ENCODE peak calls at places on chromosomes 4 and X, in five cellular contexts. W, Z, D, K and T are unnamed samples.

GRCh38 chrX:153446950-153447580 is 1.2 kb upstream of the TREX2 start:
- DNase-seq in K (no peak), W (peak; percentile 57), Z (no peak), D (no peak), T (no peak)

GRCh38 chr4:145230726-145231125 is 50.3 kb upstream of the OTUD4 start:
- DNase-seq in K (no peak), D (no peak), Z (no peak), W (no peak), T (no peak)

GRCh38 chrX:15173411-15173810 is 96.5 kb downstream of the ASB9 start:
- DNase-seq in W (no peak), K (no peak), D (no peak), Z (no peak), T (no peak)

GRCh38 chr4:40185830-40186664 is 10.8 kb upstream of the RHOH start:
- DNase-seq in K (no peak), W (no peak), D (no peak), Z (no peak), T (no peak)

GRCh38 chrX:1336331-1337143 is at the start of gene IL3RA:
- DNase-seq in D (peak; percentile 57), K (no peak), W (peak; percentile 78), Z (no peak), T (no peak)

GRCh38 chr4:74217365-74217764 is 59.4 kb downstream of the MTHFD2L start:
- DNase-seq in Z (no peak), K (no peak), W (no peak), D (no peak), T (no peak)

GRCh38 chr4:169958629-169959028 is 67.6 kb downstream of the MFAP3L start:
- DNase-seq in W (no peak), Z (no peak), D (no peak), K (no peak), T (no peak)

GRCh38 chr4:5143940-5144339 is 92.7 kb downstream of the STK32B start:
- DNase-seq in W (no peak), Z (no peak), D (no peak), K (no peak), T (no peak)

GRCh38 chr4:143248827-143249226 is 64.1 kb downstream of the USP38 start:
- DNase-seq in W (no peak), D (no peak), Z (no peak), K (no peak), T (no peak)

GRCh38 chr4:89306486-89307184 is 965 bp downstream of the GPRIN3 start:
- DNase-seq in K (no peak), W (no peak), D (no peak), Z (no peak), T (no peak)

GRCh38 chr4:86895692-86896488 is 3.7 kb upstream of the C4orf36 start:
- DNase-seq in Z (peak; percentile 22), K (no peak), D (no peak), W (no peak), T (no peak)

GRCh38 chr4:1990348-1990645 is 18.5 kb downstream of the NELFA start:
- DNase-seq in K (no peak), W (no peak), Z (no peak), D (no peak), T (peak; percentile 60)

GRCh38 chr4:102196221-102196620 is 149.1 kb downstream of the SLC39A8 start:
- DNase-seq in D (no peak), K (no peak), W (no peak), Z (no peak), T (no peak)

GRCh38 chr4:152065545-152065944 is 304.7 kb upstream of the GATB start:
- DNase-seq in W (no peak), Z (no peak), D (no peak), K (no peak), T (no peak)

GRCh38 chrX:103215037-103215767 is at the start of gene BEX4:
- DNase-seq in Z (peak; percentile 55), W (peak; percentile 95), D (peak; percentile 88), K (peak; percentile 58), T (peak; percentile 96)

GRCh38 chr4:72208421-72209075 is 176.7 kb downstream of the NPFFR2 start:
- DNase-seq in D (no peak), K (no peak), W (no peak), Z (no peak), T (no peak)

GRCh38 chr4:6939761-6940743 is 30.4 kb downstream of the TBC1D14 start:
- DNase-seq in K (no peak), Z (no peak), W (no peak), D (no peak), T (no peak)

GRCh38 chr4:79626102-79626501 is 218.1 kb upstream of the GK2 start:
- DNase-seq in W (no peak), K (no peak), Z (no peak), D (no peak), T (no peak)

GRCh38 chr4:95761441-95761840 is 78.5 kb upstream of the PDHA2 start:
- DNase-seq in W (no peak), Z (no peak), D (no peak), K (no peak), T (no peak)

GRCh38 chr4:56060021-56060420 is 111.3 kb downstream of the CEP135 start:
- DNase-seq in K (no peak), W (no peak), D (no peak), Z (no peak), T (no peak)

GRCh38 chr4:2049811-2050210 is 9.3 kb upstream of the NAT8L start:
- DNase-seq in K (no peak), Z (no peak), D (no peak), W (no peak), T (no peak)

GRCh38 chrX:3393581-3394111 is 47.2 kb upstream of the MXRA5 start:
- DNase-seq in K (no peak), W (no peak), D (no peak), Z (no peak), T (no peak)

GRCh38 chr4:24001945-24002640 is 112.2 kb upstream of the PPARGC1A start:
- DNase-seq in Z (no peak), K (no peak), W (no peak), D (no peak), T (no peak)

GRCh38 chrX:153769158-153769864 is 5.3 kb downstream of the PLXNB3 start:
- DNase-seq in W (peak; percentile 65), D (peak; percentile 5), Z (no peak), K (no peak), T (peak; percentile 49)

GRCh38 chr4:56733352-56733751 is 52.3 kb upstream of the HOPX start:
- DNase-seq in K (no peak), D (no peak), W (no peak), Z (no peak), T (no peak)

GRCh38 chrX:37487271-37487670 is 84.2 kb upstream of the LANCL3 start:
- DNase-seq in K (no peak), D (no peak), W (no peak), Z (no peak), T (no peak)

GRCh38 chrX:37488323-37488722 is 83.1 kb upstream of the LANCL3 start:
- DNase-seq in D (no peak), K (no peak), W (no peak), Z (no peak), T (no peak)

DNA sequence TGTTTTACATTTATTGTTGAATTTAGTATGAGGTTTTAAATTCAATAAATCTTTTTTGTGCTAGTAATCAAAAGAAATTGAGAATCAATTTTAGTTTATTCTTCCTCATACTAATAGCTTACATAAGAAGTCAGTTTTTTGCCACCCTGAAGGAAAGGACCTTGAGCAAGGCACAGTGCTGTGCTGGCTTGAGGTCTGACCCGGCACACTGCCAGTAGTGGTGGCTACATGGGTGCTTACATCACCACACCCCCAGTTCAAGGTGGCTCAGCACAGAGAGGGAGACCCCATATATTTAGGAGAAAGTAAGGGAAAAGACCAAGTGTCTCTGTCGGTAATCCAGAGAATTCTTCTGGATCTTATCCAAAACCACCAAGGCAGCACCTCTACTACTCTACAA is 86.0 kb upstream of the LANCL3 start:
- DNase-seq in D (no peak), Z (no peak), K (no peak), W (no peak), T (no peak)
- H3K4me1 ChIP-seq in D (no peaks in the 10 kb centered on the region), Z (no peaks in the 10 kb centered on the region), K (no peaks in the 10 kb centered on the region), W (no peaks in the 10 kb centered on the region), T (no peaks in the 10 kb centered on the region)

GRCh38 chr4:165971941-165972340 is 98.9 kb downstream of the TLL1 start:
- DNase-seq in W (no peak), K (no peak), D (no peak), Z (no peak), T (no peak)
- TF ChIP-seq EP300 in W (no peak), K (no peak), D (no peak), Z (no peak), T (no peak)

DNA sequence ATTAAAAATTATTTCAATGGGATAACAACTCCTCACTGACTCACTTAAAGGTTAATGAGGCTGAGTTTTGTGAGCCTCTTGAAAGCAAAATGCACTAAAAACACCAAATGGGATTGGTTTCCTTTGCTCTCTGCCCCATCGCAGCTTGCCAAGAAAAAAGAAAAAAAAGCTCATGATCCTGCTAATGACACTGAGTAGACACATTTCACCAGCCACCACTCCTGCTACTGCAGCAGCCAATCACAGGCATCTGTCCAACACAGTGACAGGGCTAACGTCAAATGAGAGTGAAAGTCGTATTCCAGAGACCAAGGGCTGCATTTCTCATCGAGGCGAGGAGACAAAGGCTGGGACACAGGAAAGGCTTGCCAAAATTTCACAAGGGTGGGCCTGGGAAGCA is 5.2 kb downstream of the APBB2 start:
- DNase-seq in K (no peak), Z (no peak), W (no peak), D (peak; percentile 70), T (no peak)
- H3K4me1 ChIP-seq in K (peaks cover 74% of the 10 kb centered on the region), Z (peaks cover 29% of the 10 kb centered on the region), W (peaks cover 34% of the 10 kb centered on the region), D (peaks cover 24% of the 10 kb centered on the region), T (peaks cover 8% of the 10 kb centered on the region)

GRCh38 chrX:38805294-38806053 is 4.2 kb downstream of the MID1IP1 start:
- DNase-seq in Z (peak; percentile 21), W (peak; percentile 85), K (peak; percentile 44), D (peak; percentile 71), T (peak; percentile 73)

GRCh38 chrX:38804481-38805293 is 3.4 kb downstream of the MID1IP1 start:
- DNase-seq in D (peak; percentile 23), W (peak; percentile 65), K (no peak), Z (peak; percentile 7), T (peak; percentile 24)

GRCh38 chrX:38806054-38806389 is 4.8 kb downstream of the MID1IP1 start:
- DNase-seq in Z (peak; percentile 10), W (no peak), D (no peak), K (no peak), T (no peak)

GRCh38 chrX:38803286-38803608 is 2.0 kb downstream of the MID1IP1 start:
- DNase-seq in D (no peak), W (no peak), K (no peak), Z (no peak), T (no peak)

DNA sequence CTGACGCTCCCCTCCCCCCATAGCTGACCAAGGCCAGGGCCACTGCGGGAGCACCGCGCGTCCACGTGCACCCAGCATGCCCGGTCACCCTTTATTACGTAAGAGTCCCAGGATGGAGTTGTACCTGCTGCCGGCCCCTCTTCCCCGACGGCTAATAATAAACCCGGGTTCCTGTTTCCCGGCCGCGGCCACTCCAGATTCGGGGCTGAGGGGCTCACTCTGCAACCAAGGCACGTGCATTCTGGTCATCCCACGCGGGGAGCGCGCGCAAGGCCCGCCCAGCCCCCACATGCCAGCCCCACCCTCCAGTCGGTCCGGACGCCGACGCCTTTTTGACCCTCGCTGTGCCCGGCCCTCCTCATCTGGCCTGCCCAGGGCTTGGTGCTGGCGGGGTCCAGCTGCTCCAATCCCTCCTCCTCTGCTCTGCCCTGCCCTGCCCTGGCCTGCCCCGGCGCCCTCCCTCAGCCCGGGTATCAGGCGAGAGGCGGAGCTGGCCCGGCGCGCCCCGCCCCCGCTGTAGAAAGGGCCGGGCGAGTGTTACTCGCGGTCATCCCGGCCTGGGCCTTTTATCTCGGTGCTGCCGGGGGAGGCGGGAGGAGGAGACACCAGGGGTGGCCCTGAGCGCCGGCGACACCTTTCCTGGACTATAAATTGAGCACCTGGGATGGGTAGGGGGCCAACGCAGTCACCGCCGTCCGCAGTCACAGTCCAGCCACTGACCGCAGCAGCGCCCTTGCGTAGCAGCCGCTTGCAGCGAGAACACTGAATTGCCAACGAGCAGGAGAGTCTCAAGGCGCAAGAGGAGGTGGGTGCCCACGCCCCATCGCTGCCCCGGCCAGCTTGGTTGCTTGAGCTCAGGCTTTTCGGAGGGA is 2.6 kb downstream of the MID1IP1 start:
- DNase-seq in Z (peak; percentile 69), W (peak; percentile 92), D (peak; percentile 88), K (peak; percentile 67), T (peak; percentile 96)
- TF ChIP-seq EP300 in Z (no peak), W (peak; percentile 42), D (peak; percentile 41), K (peak; percentile 77), T (peak; percentile 84)